ENCODE peak calls at places on chromosomes 7 and 10, in seven cellular contexts. One of them, this sample, is unnamed.

GRCh38 chr7:132569884-132570614 is 6.2 kb downstream of the PLXNA4 start:
- DNase-seq in upper lobe of right lung: no peak
- DNase-seq in stimulated activated CD8-positive, alpha-beta memory T cell treated with anti-CD3 and anti-CD28 coated beads, Interleukin-7, amount 100 ng/mL, for 1 hour: no peak
- DNase-seq in occipital lobe: no peak
- DNase-seq in body of pancreas: no peak
- DNase-seq in endothelial cell: no peak
- DNase-seq in mammary epithelial cell: no peak
- DNase-seq in this sample: no peak

GRCh38 chr10:4434536-4435071 is 391.4 kb upstream of the AKR1E2 start:
- DNase-seq in endothelial cell: no peak
- DNase-seq in upper lobe of right lung: no peak
- DNase-seq in stimulated activated CD8-positive, alpha-beta memory T cell treated with anti-CD3 and anti-CD28 coated beads, Interleukin-7, amount 100 ng/mL, for 1 hour: no peak
- DNase-seq in occipital lobe: no peak
- DNase-seq in mammary epithelial cell: no peak
- DNase-seq in body of pancreas: no peak
- DNase-seq in this sample: no peak

GRCh38 chr10:132009575-132009974 is 27.9 kb upstream of the BNIP3 start:
- DNase-seq in stimulated activated CD8-positive, alpha-beta memory T cell treated with anti-CD3 and anti-CD28 coated beads, Interleukin-7, amount 100 ng/mL, for 1 hour: no peak
- DNase-seq in body of pancreas: no peak
- DNase-seq in endothelial cell: no peak
- DNase-seq in occipital lobe: no peak
- DNase-seq in upper lobe of right lung: no peak
- DNase-seq in mammary epithelial cell: no peak
- DNase-seq in this sample: no peak

GRCh38 chr7:81150951-81151361 is 232.1 kb upstream of the SEMA3C start:
- DNase-seq in stimulated activated CD8-positive, alpha-beta memory T cell treated with anti-CD3 and anti-CD28 coated beads, Interleukin-7, amount 100 ng/mL, for 1 hour: no peak
- DNase-seq in occipital lobe: peak
- DNase-seq in body of pancreas: no peak
- DNase-seq in endothelial cell: no peak
- DNase-seq in upper lobe of right lung: no peak
- DNase-seq in mammary epithelial cell: peak
- DNase-seq in this sample: peak

GRCh38 chr7:116772423-116772852 is 89.9 kb upstream of the CAPZA2 start:
- DNase-seq in occipital lobe: no peak
- DNase-seq in mammary epithelial cell: peak
- DNase-seq in endothelial cell: no peak
- DNase-seq in upper lobe of right lung: no peak
- DNase-seq in stimulated activated CD8-positive, alpha-beta memory T cell treated with anti-CD3 and anti-CD28 coated beads, Interleukin-7, amount 100 ng/mL, for 1 hour: no peak
- DNase-seq in body of pancreas: no peak
- DNase-seq in this sample: no peak

GRCh38 chr10:132461103-132461682 is 64.2 kb downstream of the PWWP2B start:
- DNase-seq in endothelial cell: no peak
- DNase-seq in stimulated activated CD8-positive, alpha-beta memory T cell treated with anti-CD3 and anti-CD28 coated beads, Interleukin-7, amount 100 ng/mL, for 1 hour: no peak
- DNase-seq in mammary epithelial cell: no peak
- DNase-seq in upper lobe of right lung: no peak
- DNase-seq in occipital lobe: no peak
- DNase-seq in body of pancreas: no peak
- DNase-seq in this sample: no peak

GRCh38 chr7:149261321-149261828 is 621 bp upstream of the ZNF783 start:
- DNase-seq in occipital lobe: no peak
- DNase-seq in upper lobe of right lung: no peak
- DNase-seq in body of pancreas: no peak
- DNase-seq in mammary epithelial cell: peak
- DNase-seq in stimulated activated CD8-positive, alpha-beta memory T cell treated with anti-CD3 and anti-CD28 coated beads, Interleukin-7, amount 100 ng/mL, for 1 hour: no peak
- DNase-seq in endothelial cell: no peak
- DNase-seq in this sample: peak

GRCh38 chr7:142356166-142356565 is 98.3 kb upstream of the PRSS58 start:
- DNase-seq in stimulated activated CD8-positive, alpha-beta memory T cell treated with anti-CD3 and anti-CD28 coated beads, Interleukin-7, amount 100 ng/mL, for 1 hour: no peak
- DNase-seq in mammary epithelial cell: no peak
- DNase-seq in endothelial cell: no peak
- DNase-seq in upper lobe of right lung: no peak
- DNase-seq in body of pancreas: no peak
- DNase-seq in occipital lobe: no peak
- DNase-seq in this sample: no peak

GRCh38 chr10:103552856-103553742 is 59.6 kb downstream of the NEURL1 start:
- DNase-seq in stimulated activated CD8-positive, alpha-beta memory T cell treated with anti-CD3 and anti-CD28 coated beads, Interleukin-7, amount 100 ng/mL, for 1 hour: no peak
- DNase-seq in occipital lobe: no peak
- DNase-seq in upper lobe of right lung: peak
- DNase-seq in mammary epithelial cell: no peak
- DNase-seq in body of pancreas: no peak
- DNase-seq in endothelial cell: no peak
- DNase-seq in this sample: no peak

GRCh38 chr10:50275650-50276235 is 24.4 kb upstream of the ASAH2 start:
- DNase-seq in occipital lobe: no peak
- DNase-seq in body of pancreas: peak
- DNase-seq in stimulated activated CD8-positive, alpha-beta memory T cell treated with anti-CD3 and anti-CD28 coated beads, Interleukin-7, amount 100 ng/mL, for 1 hour: no peak
- DNase-seq in upper lobe of right lung: no peak
- DNase-seq in endothelial cell: peak
- DNase-seq in mammary epithelial cell: peak
- DNase-seq in this sample: peak

GRCh38 chr7:95276114-95276513 is 48.2 kb downstream of the PON1 start:
- DNase-seq in upper lobe of right lung: no peak
- DNase-seq in endothelial cell: no peak
- DNase-seq in stimulated activated CD8-positive, alpha-beta memory T cell treated with anti-CD3 and anti-CD28 coated beads, Interleukin-7, amount 100 ng/mL, for 1 hour: no peak
- DNase-seq in occipital lobe: no peak
- DNase-seq in mammary epithelial cell: no peak
- DNase-seq in body of pancreas: no peak
- DNase-seq in this sample: no peak

GRCh38 chr7:151716339-151716722 is 160.6 kb downstream of the PRKAG2 start:
- DNase-seq in stimulated activated CD8-positive, alpha-beta memory T cell treated with anti-CD3 and anti-CD28 coated beads, Interleukin-7, amount 100 ng/mL, for 1 hour: no peak
- DNase-seq in endothelial cell: no peak
- DNase-seq in body of pancreas: peak
- DNase-seq in upper lobe of right lung: peak
- DNase-seq in mammary epithelial cell: no peak
- DNase-seq in occipital lobe: no peak
- DNase-seq in this sample: no peak

GRCh38 chr10:110867807-110868465 is 3.8 kb upstream of the PDCD4 start:
- DNase-seq in upper lobe of right lung: no peak
- DNase-seq in body of pancreas: no peak
- DNase-seq in endothelial cell: no peak
- DNase-seq in occipital lobe: no peak
- DNase-seq in mammary epithelial cell: no peak
- DNase-seq in stimulated activated CD8-positive, alpha-beta memory T cell treated with anti-CD3 and anti-CD28 coated beads, Interleukin-7, amount 100 ng/mL, for 1 hour: no peak
- DNase-seq in this sample: no peak

GRCh38 chr7:33177876-33178275 is 48.5 kb downstream of the BBS9 start:
- DNase-seq in mammary epithelial cell: no peak
- DNase-seq in endothelial cell: no peak
- DNase-seq in stimulated activated CD8-positive, alpha-beta memory T cell treated with anti-CD3 and anti-CD28 coated beads, Interleukin-7, amount 100 ng/mL, for 1 hour: no peak
- DNase-seq in body of pancreas: no peak
- DNase-seq in upper lobe of right lung: no peak
- DNase-seq in occipital lobe: no peak
- DNase-seq in this sample: no peak

GRCh38 chr10:77332256-77332655 is 305.4 kb downstream of the KCNMA1 start:
- DNase-seq in endothelial cell: no peak
- DNase-seq in stimulated activated CD8-positive, alpha-beta memory T cell treated with anti-CD3 and anti-CD28 coated beads, Interleukin-7, amount 100 ng/mL, for 1 hour: no peak
- DNase-seq in upper lobe of right lung: no peak
- DNase-seq in body of pancreas: peak
- DNase-seq in occipital lobe: no peak
- DNase-seq in mammary epithelial cell: no peak
- DNase-seq in this sample: no peak

GRCh38 chr7:149334930-149335329 is 72.9 kb downstream of the ZNF783 start:
- DNase-seq in upper lobe of right lung: no peak
- DNase-seq in stimulated activated CD8-positive, alpha-beta memory T cell treated with anti-CD3 and anti-CD28 coated beads, Interleukin-7, amount 100 ng/mL, for 1 hour: no peak
- DNase-seq in body of pancreas: no peak
- DNase-seq in occipital lobe: no peak
- DNase-seq in endothelial cell: no peak
- DNase-seq in mammary epithelial cell: no peak
- DNase-seq in this sample: no peak

GRCh38 chr7:69577221-69577620 is 21.1 kb upstream of the AUTS2 start:
- DNase-seq in upper lobe of right lung: no peak
- DNase-seq in occipital lobe: no peak
- DNase-seq in mammary epithelial cell: no peak
- DNase-seq in body of pancreas: no peak
- DNase-seq in stimulated activated CD8-positive, alpha-beta memory T cell treated with anti-CD3 and anti-CD28 coated beads, Interleukin-7, amount 100 ng/mL, for 1 hour: no peak
- DNase-seq in endothelial cell: no peak
- DNase-seq in this sample: no peak

GRCh38 chr10:16987976-16988610 is 141.5 kb downstream of the CUBN start:
- DNase-seq in mammary epithelial cell: no peak
- DNase-seq in stimulated activated CD8-positive, alpha-beta memory T cell treated with anti-CD3 and anti-CD28 coated beads, Interleukin-7, amount 100 ng/mL, for 1 hour: no peak
- DNase-seq in body of pancreas: no peak
- DNase-seq in endothelial cell: no peak
- DNase-seq in upper lobe of right lung: no peak
- DNase-seq in occipital lobe: no peak
- DNase-seq in this sample: no peak

GRCh38 chr7:27863866-27864265 is 123.9 kb downstream of the TAX1BP1 start:
- DNase-seq in mammary epithelial cell: no peak
- DNase-seq in upper lobe of right lung: no peak
- DNase-seq in endothelial cell: no peak
- DNase-seq in body of pancreas: peak
- DNase-seq in occipital lobe: no peak
- DNase-seq in stimulated activated CD8-positive, alpha-beta memory T cell treated with anti-CD3 and anti-CD28 coated beads, Interleukin-7, amount 100 ng/mL, for 1 hour: no peak
- DNase-seq in this sample: no peak

GRCh38 chr7:150983893-150984368 is 5.8 kb upstream of the KCNH2 start:
- DNase-seq in mammary epithelial cell: peak
- DNase-seq in endothelial cell: peak
- DNase-seq in upper lobe of right lung: no peak
- DNase-seq in body of pancreas: peak
- DNase-seq in stimulated activated CD8-positive, alpha-beta memory T cell treated with anti-CD3 and anti-CD28 coated beads, Interleukin-7, amount 100 ng/mL, for 1 hour: no peak
- DNase-seq in occipital lobe: no peak
- DNase-seq in this sample: peak

GRCh38 chr10:124301736-124302135 is 117.0 kb downstream of the OAT start:
- DNase-seq in stimulated activated CD8-positive, alpha-beta memory T cell treated with anti-CD3 and anti-CD28 coated beads, Interleukin-7, amount 100 ng/mL, for 1 hour: no peak
- DNase-seq in endothelial cell: no peak
- DNase-seq in upper lobe of right lung: peak
- DNase-seq in body of pancreas: no peak
- DNase-seq in mammary epithelial cell: peak
- DNase-seq in occipital lobe: no peak
- DNase-seq in this sample: no peak

GRCh38 chr7:74505426-74506328 is 52.0 kb downstream of the GTF2IRD1 start:
- DNase-seq in endothelial cell: no peak
- DNase-seq in body of pancreas: no peak
- DNase-seq in upper lobe of right lung: no peak
- DNase-seq in stimulated activated CD8-positive, alpha-beta memory T cell treated with anti-CD3 and anti-CD28 coated beads, Interleukin-7, amount 100 ng/mL, for 1 hour: no peak
- DNase-seq in mammary epithelial cell: no peak
- DNase-seq in occipital lobe: no peak
- DNase-seq in this sample: no peak

GRCh38 chr10:1661416-1661815 is 75.9 kb downstream of the ADARB2 start:
- DNase-seq in endothelial cell: no peak
- DNase-seq in upper lobe of right lung: no peak
- DNase-seq in mammary epithelial cell: no peak
- DNase-seq in occipital lobe: no peak
- DNase-seq in stimulated activated CD8-positive, alpha-beta memory T cell treated with anti-CD3 and anti-CD28 coated beads, Interleukin-7, amount 100 ng/mL, for 1 hour: no peak
- DNase-seq in body of pancreas: no peak
- DNase-seq in this sample: no peak

GRCh38 chr10:107971411-107971810 is 806.9 kb upstream of the SORCS1 start:
- DNase-seq in body of pancreas: no peak
- DNase-seq in occipital lobe: no peak
- DNase-seq in stimulated activated CD8-positive, alpha-beta memory T cell treated with anti-CD3 and anti-CD28 coated beads, Interleukin-7, amount 100 ng/mL, for 1 hour: no peak
- DNase-seq in mammary epithelial cell: peak
- DNase-seq in upper lobe of right lung: no peak
- DNase-seq in endothelial cell: no peak
- DNase-seq in this sample: no peak

GRCh38 chr7:119665791-119666190 is 607.2 kb upstream of the KCND2 start:
- DNase-seq in endothelial cell: no peak
- DNase-seq in occipital lobe: no peak
- DNase-seq in body of pancreas: no peak
- DNase-seq in upper lobe of right lung: no peak
- DNase-seq in stimulated activated CD8-positive, alpha-beta memory T cell treated with anti-CD3 and anti-CD28 coated beads, Interleukin-7, amount 100 ng/mL, for 1 hour: no peak
- DNase-seq in mammary epithelial cell: no peak
- DNase-seq in this sample: no peak

GRCh38 chr10:5589963-5590511 is 65.3 kb downstream of the CALML3 start:
- DNase-seq in upper lobe of right lung: peak
- DNase-seq in endothelial cell: no peak
- DNase-seq in mammary epithelial cell: peak
- DNase-seq in body of pancreas: no peak
- DNase-seq in stimulated activated CD8-positive, alpha-beta memory T cell treated with anti-CD3 and anti-CD28 coated beads, Interleukin-7, amount 100 ng/mL, for 1 hour: no peak
- DNase-seq in occipital lobe: no peak
- DNase-seq in this sample: no peak

GRCh38 chr7:102185796-102186195 is 100.9 kb upstream of the SH2B2 start:
- DNase-seq in occipital lobe: no peak
- DNase-seq in body of pancreas: no peak
- DNase-seq in upper lobe of right lung: no peak
- DNase-seq in mammary epithelial cell: no peak
- DNase-seq in endothelial cell: no peak
- DNase-seq in stimulated activated CD8-positive, alpha-beta memory T cell treated with anti-CD3 and anti-CD28 coated beads, Interleukin-7, amount 100 ng/mL, for 1 hour: no peak
- DNase-seq in this sample: no peak

GRCh38 chr7:1809601-1810258 is 139.7 kb downstream of the ELFN1 start:
- DNase-seq in occipital lobe: no peak
- DNase-seq in upper lobe of right lung: peak
- DNase-seq in endothelial cell: no peak
- DNase-seq in stimulated activated CD8-positive, alpha-beta memory T cell treated with anti-CD3 and anti-CD28 coated beads, Interleukin-7, amount 100 ng/mL, for 1 hour: no peak
- DNase-seq in body of pancreas: no peak
- DNase-seq in mammary epithelial cell: no peak
- DNase-seq in this sample: no peak

GRCh38 chr7:24229481-24230226 is 54.3 kb upstream of the NPY start:
- DNase-seq in mammary epithelial cell: no peak
- DNase-seq in endothelial cell: no peak
- DNase-seq in body of pancreas: no peak
- DNase-seq in occipital lobe: no peak
- DNase-seq in stimulated activated CD8-positive, alpha-beta memory T cell treated with anti-CD3 and anti-CD28 coated beads, Interleukin-7, amount 100 ng/mL, for 1 hour: no peak
- DNase-seq in upper lobe of right lung: no peak
- DNase-seq in this sample: no peak

GRCh38 chr7:149459540-149460433 is 1.1 kb downstream of the ZNF777 start:
- DNase-seq in stimulated activated CD8-positive, alpha-beta memory T cell treated with anti-CD3 and anti-CD28 coated beads, Interleukin-7, amount 100 ng/mL, for 1 hour: no peak
- DNase-seq in endothelial cell: peak
- DNase-seq in mammary epithelial cell: peak
- DNase-seq in body of pancreas: no peak
- DNase-seq in upper lobe of right lung: no peak
- DNase-seq in occipital lobe: no peak
- DNase-seq in this sample: peak

GRCh38 chr10:132899054-132899750 is 43.2 kb downstream of the CFAP46 start:
- DNase-seq in stimulated activated CD8-positive, alpha-beta memory T cell treated with anti-CD3 and anti-CD28 coated beads, Interleukin-7, amount 100 ng/mL, for 1 hour: no peak
- DNase-seq in endothelial cell: no peak
- DNase-seq in body of pancreas: no peak
- DNase-seq in upper lobe of right lung: peak
- DNase-seq in occipital lobe: no peak
- DNase-seq in mammary epithelial cell: no peak
- DNase-seq in this sample: no peak

GRCh38 chr10:131211965-131212619 is 99.4 kb downstream of the TCERG1L start:
- DNase-seq in body of pancreas: peak
- DNase-seq in occipital lobe: no peak
- DNase-seq in upper lobe of right lung: no peak
- DNase-seq in mammary epithelial cell: no peak
- DNase-seq in stimulated activated CD8-positive, alpha-beta memory T cell treated with anti-CD3 and anti-CD28 coated beads, Interleukin-7, amount 100 ng/mL, for 1 hour: no peak
- DNase-seq in endothelial cell: no peak
- DNase-seq in this sample: no peak

GRCh38 chr7:32089678-32090077 is 19.5 kb upstream of the PDE1C start:
- DNase-seq in stimulated activated CD8-positive, alpha-beta memory T cell treated with anti-CD3 and anti-CD28 coated beads, Interleukin-7, amount 100 ng/mL, for 1 hour: no peak
- DNase-seq in upper lobe of right lung: no peak
- DNase-seq in body of pancreas: no peak
- DNase-seq in mammary epithelial cell: no peak
- DNase-seq in endothelial cell: no peak
- DNase-seq in occipital lobe: no peak
- DNase-seq in this sample: no peak

GRCh38 chr10:117994771-117995170 is 52.0 kb downstream of the RAB11FIP2 start:
- DNase-seq in upper lobe of right lung: no peak
- DNase-seq in stimulated activated CD8-positive, alpha-beta memory T cell treated with anti-CD3 and anti-CD28 coated beads, Interleukin-7, amount 100 ng/mL, for 1 hour: no peak
- DNase-seq in occipital lobe: no peak
- DNase-seq in body of pancreas: no peak
- DNase-seq in endothelial cell: no peak
- DNase-seq in mammary epithelial cell: no peak
- DNase-seq in this sample: no peak

GRCh38 chr7:14158111-14158510 is 168.6 kb upstream of the ETV1 start:
- DNase-seq in upper lobe of right lung: no peak
- DNase-seq in mammary epithelial cell: no peak
- DNase-seq in body of pancreas: no peak
- DNase-seq in endothelial cell: no peak
- DNase-seq in occipital lobe: no peak
- DNase-seq in stimulated activated CD8-positive, alpha-beta memory T cell treated with anti-CD3 and anti-CD28 coated beads, Interleukin-7, amount 100 ng/mL, for 1 hour: no peak
- DNase-seq in this sample: no peak

GRCh38 chr10:23694446-23694920 is 255.6 kb downstream of the OTUD1 start:
- DNase-seq in stimulated activated CD8-positive, alpha-beta memory T cell treated with anti-CD3 and anti-CD28 coated beads, Interleukin-7, amount 100 ng/mL, for 1 hour: no peak
- DNase-seq in body of pancreas: no peak
- DNase-seq in occipital lobe: peak
- DNase-seq in endothelial cell: peak
- DNase-seq in upper lobe of right lung: no peak
- DNase-seq in mammary epithelial cell: peak
- DNase-seq in this sample: no peak

GRCh38 chr10:71978476-71978875 is 14.3 kb downstream of the CHST3 start:
- DNase-seq in mammary epithelial cell: no peak
- DNase-seq in stimulated activated CD8-positive, alpha-beta memory T cell treated with anti-CD3 and anti-CD28 coated beads, Interleukin-7, amount 100 ng/mL, for 1 hour: no peak
- DNase-seq in body of pancreas: no peak
- DNase-seq in upper lobe of right lung: no peak
- DNase-seq in occipital lobe: no peak
- DNase-seq in endothelial cell: no peak
- DNase-seq in this sample: peak

GRCh38 chr7:41570766-41571165 is 132.1 kb downstream of the INHBA start:
- DNase-seq in mammary epithelial cell: no peak
- DNase-seq in occipital lobe: no peak
- DNase-seq in body of pancreas: no peak
- DNase-seq in upper lobe of right lung: no peak
- DNase-seq in endothelial cell: no peak
- DNase-seq in stimulated activated CD8-positive, alpha-beta memory T cell treated with anti-CD3 and anti-CD28 coated beads, Interleukin-7, amount 100 ng/mL, for 1 hour: no peak
- DNase-seq in this sample: no peak